ENCODE peak calls at places on chromosomes 13 and 19, in eight cellular contexts. M is SHP77, Y is breast epithelium, J is brain microvascular endothelial cell, O is DMS79 treated with DMSO at 0.1 percent for 48 hours, V is substantia nigra, C is lower lobe of right lung, X is progenitor cell of endocrine pancreas. A is an unnamed sample.

GRCh38 chr19:16506961-16507360 is 10.8 kb downstream of the C19orf44 start:
- DNase-seq in M (no peak), Y (peak; percentile 81), O (no peak), C (no peak), J (no peak), X (no peak), V (no peak), A (no peak)

GRCh38 chr19:4730740-4731171 is 7.1 kb upstream of the DPP9 start:
- DNase-seq in C (no peak), X (peak; percentile 32), M (no peak), J (no peak), O (no peak), Y (no peak), V (no peak), A (no peak)

GRCh38 chr13:67878376-67878775 is 648.2 kb upstream of the PCDH9 start:
- DNase-seq in M (no peak), Y (no peak), X (no peak), V (no peak), J (no peak), O (no peak), C (no peak), A (no peak)

GRCh38 chr19:46206176-46206575 is 23.4 kb upstream of the IGFL1 start:
- DNase-seq in O (peak; percentile 6), X (no peak), V (no peak), J (no peak), Y (peak; percentile 83), M (no peak), C (no peak), A (no peak)

GRCh38 chr19:49559443-49559842 is 20.9 kb downstream of the NOSIP start:
- DNase-seq in O (no peak), C (no peak), X (no peak), V (no peak), J (no peak), Y (no peak), M (no peak), A (no peak)

GRCh38 chr13:41742917-41743552 is 217.9 kb downstream of the VWA8 start:
- DNase-seq in J (no peak), M (no peak), V (no peak), C (no peak), O (no peak), Y (no peak), X (no peak), A (no peak)

GRCh38 chr13:113150545-113151365 is 7.7 kb upstream of the PROZ start:
- DNase-seq in J (no peak), M (no peak), O (no peak), X (no peak), V (no peak), Y (no peak), C (no peak), A (no peak)

GRCh38 chr13:27919934-27920676 is at the start of gene PDX1:
- DNase-seq in M (no peak), C (no peak), O (peak; percentile 4), Y (no peak), V (no peak), J (no peak), X (peak; percentile 83), A (no peak)

GRCh38 chr13:37023871-37024270 is 23.3 kb downstream of the EXOSC8 start:
- DNase-seq in X (no peak), O (no peak), M (no peak), Y (no peak), J (peak; percentile 22), C (no peak), V (no peak), A (no peak)

GRCh38 chr19:45470147-45471081 is 2.6 kb downstream of the FOSB start:
- DNase-seq in M (no peak), C (no peak), Y (peak; percentile 67), V (no peak), O (no peak), J (peak; percentile 53), X (no peak), A (no peak)

GRCh38 chr19:5961969-5962945 is 15.7 kb downstream of the RANBP3 start:
- DNase-seq in J (peak; percentile 62), C (peak; percentile 81), X (peak; percentile 27), O (peak; percentile 86), V (peak; percentile 33), M (peak; percentile 97), Y (peak; percentile 41), A (no peak)

GRCh38 chr19:49165111-49165750 is 7.6 kb downstream of the TRPM4 start:
- DNase-seq in V (peak; percentile 16), J (peak; percentile 25), Y (peak; percentile 41), C (no peak), M (no peak), O (no peak), X (no peak), A (no peak)

GRCh38 chr13:26230703-26231102 is 8.6 kb upstream of the RNF6 start:
- DNase-seq in Y (no peak), C (no peak), V (no peak), X (no peak), M (no peak), O (no peak), J (no peak), A (no peak)

GRCh38 chr19:275000-275399 is 16.2 kb downstream of the PLPP2 start:
- DNase-seq in C (peak; percentile 30), V (no peak), J (no peak), O (no peak), M (no peak), X (no peak), Y (no peak), A (no peak)

GRCh38 chr13:113138792-113139551 is 16.4 kb downstream of the F10 start:
- DNase-seq in X (peak; percentile 6), Y (no peak), J (no peak), C (no peak), V (no peak), M (peak; percentile 45), O (no peak), A (no peak)

GRCh38 chr13:25752957-25753540 is 298.8 kb downstream of the SHISA2 start:
- DNase-seq in O (no peak), Y (no peak), X (no peak), V (no peak), M (peak; percentile 13), J (peak; percentile 87), C (no peak), A (peak; percentile 23)

GRCh38 chr19:10874019-10874418 is 2.7 kb downstream of the CARM1 start:
- DNase-seq in C (no peak), J (no peak), M (no peak), V (no peak), X (no peak), Y (no peak), O (no peak), A (no peak)

GRCh38 chr13:65378943-65379519 is 1851.1 kb downstream of the PCDH9 start:
- DNase-seq in J (no peak), C (no peak), Y (no peak), X (no peak), O (no peak), M (no peak), V (no peak), A (no peak)

GRCh38 chr13:42284068-42284467 is 12.1 kb downstream of the AKAP11 start:
- DNase-seq in M (no peak), Y (no peak), X (no peak), J (no peak), V (no peak), O (peak; percentile 72), C (no peak), A (no peak)

GRCh38 chr13:51801631-51802099 is 2.3 kb downstream of the DHRS12 start:
- DNase-seq in O (peak; percentile 33), V (peak; percentile 71), Y (peak; percentile 78), C (peak; percentile 90), M (peak; percentile 54), X (no peak), J (no peak), A (no peak)

GRCh38 chr19:751501-752341 is 809 bp downstream of the MISP start:
- DNase-seq in M (no peak), J (peak; percentile 85), Y (no peak), V (no peak), X (no peak), O (peak; percentile 27), C (no peak), A (no peak)

GRCh38 chr13:34467450-34468083 is 474.5 kb upstream of the NBEA start:
- DNase-seq in M (no peak), C (no peak), J (no peak), V (no peak), O (peak; percentile 10), X (no peak), Y (no peak), A (no peak)

GRCh38 chr19:18419699-18420460 is 682 bp downstream of the SSBP4 start:
- DNase-seq in M (peak; percentile 31), J (no peak), V (no peak), O (peak; percentile 22), Y (no peak), C (peak; percentile 66), X (peak; percentile 20), A (no peak)

GRCh38 chr13:38804061-38804460 is 117.2 kb downstream of the FREM2 start:
- DNase-seq in M (no peak), O (no peak), Y (no peak), C (no peak), V (no peak), J (no peak), X (no peak), A (no peak)

GRCh38 chr13:23325191-23325590 is 108.3 kb downstream of the SACS start:
- DNase-seq in M (no peak), X (no peak), C (no peak), Y (no peak), O (no peak), V (no peak), J (no peak), A (no peak)

GRCh38 chr13:26993780-26994179 is 177.8 kb downstream of the USP12 start:
- DNase-seq in J (no peak), Y (no peak), X (no peak), O (no peak), V (no peak), M (no peak), C (no peak), A (no peak)

A was measured in omental fat pad.